ENCODE peak calls at places on chromosomes 13 and 19, in eight cellular contexts. T is activated effector memory CD4-positive, alpha-beta T cell treated with Interleukin-2 at 50 U/mL for 16 hours; F is astrocyte of the spinal cord; L is smooth muscle cell of the brain vasculature; R is germinal center; C is amniotic epithelial cell; J is psoas muscle; I is activated T-helper 9 cell treated with anti-CD3 and anti-CD28 coated beads, Interleukin-2, amount 50 U/mL, for 16 hours. N is an unnamed sample.

GRCh38 chr19:51607920-51608562 is 22.2 kb downstream of the SIGLEC5 start:
- DNase-seq in T (peak), F (peak), L (peak), R (peak), C (peak), J (peak), I (peak), N (peak)

GRCh38 chr19:18220632-18221275 is 5.5 kb downstream of the PDE4C start:
- DNase-seq in T (no peak), F (no peak), L (no peak), R (no peak), C (no peak), J (no peak), I (no peak), N (no peak)

GRCh38 chr13:96141032-96141431 is 51.1 kb downstream of the HS6ST3 start:
- DNase-seq in T (no peak), F (peak), L (no peak), R (no peak), C (peak), J (no peak), I (no peak), N (peak)

GRCh38 chr13:45299194-45299593 is 41.8 kb downstream of the TPT1 start:
- DNase-seq in T (no peak), F (peak), L (no peak), R (no peak), C (no peak), J (no peak), I (no peak), N (peak)

GRCh38 chr13:51804295-51805172 is 571 bp upstream of the DHRS12 start:
- DNase-seq in T (no peak), F (no peak), L (no peak), R (no peak), C (no peak), J (no peak), I (peak), N (no peak)

GRCh38 chr13:66927562-66927961 is 302.6 kb downstream of the PCDH9 start:
- DNase-seq in T (no peak), F (no peak), L (no peak), R (no peak), C (no peak), J (no peak), I (no peak), N (no peak)

GRCh38 chr19:58450836-58451357 is 525 bp upstream of the ZNF324B start:
- DNase-seq in T (no peak), F (no peak), L (no peak), R (no peak), C (no peak), J (no peak), I (no peak), N (peak)

GRCh38 chr19:39411006-39411831 is 1.2 kb upstream of the PLEKHG2 start:
- DNase-seq in T (no peak), F (peak), L (no peak), R (no peak), C (peak), J (peak), I (no peak), N (peak)

GRCh38 chr19:50870417-50871089 is 2.7 kb upstream of the KLK2 start:
- DNase-seq in T (no peak), F (no peak), L (no peak), R (no peak), C (peak), J (no peak), I (no peak), N (no peak)

GRCh38 chr13:96984061-96984508 is 10.2 kb downstream of the OXGR1 start:
- DNase-seq in T (no peak), F (no peak), L (no peak), R (peak), C (no peak), J (no peak), I (no peak), N (no peak)

GRCh38 chr19:3644351-3645066 is 17.9 kb upstream of the CACTIN start:
- DNase-seq in T (no peak), F (peak), L (no peak), R (no peak), C (no peak), J (no peak), I (no peak), N (peak)

GRCh38 chr19:44807652-44808462 is 1.0 kb upstream of the BCAM start:
- DNase-seq in T (no peak), F (peak), L (no peak), R (no peak), C (peak), J (no peak), I (no peak), N (peak)

GRCh38 chr19:4089400-4089908 is 22.8 kb upstream of the ZBTB7A start:
- DNase-seq in T (peak), F (no peak), L (no peak), R (no peak), C (no peak), J (no peak), I (no peak), N (no peak)

GRCh38 chr19:44856438-44857083 is 10.5 kb downstream of the NECTIN2 start:
- DNase-seq in T (no peak), F (peak), L (no peak), R (no peak), C (no peak), J (no peak), I (no peak), N (peak)

GRCh38 chr13:29791997-29792775 is 58.2 kb downstream of the UBL3 start:
- DNase-seq in T (no peak), F (peak), L (no peak), R (no peak), C (no peak), J (no peak), I (no peak), N (no peak)

GRCh38 chr19:38266981-38267597 is 2.7 kb downstream of the SPINT2 start:
- DNase-seq in T (no peak), F (peak), L (no peak), R (no peak), C (peak), J (no peak), I (no peak), N (peak)

GRCh38 chr13:28401303-28402056 is 93.4 kb downstream of the FLT1 start:
- DNase-seq in T (no peak), F (peak), L (no peak), R (no peak), C (peak), J (no peak), I (no peak), N (peak)

GRCh38 chr19:16754207-16754806 is 34.7 kb downstream of the NWD1 start:
- DNase-seq in T (no peak), F (no peak), L (no peak), R (no peak), C (no peak), J (no peak), I (no peak), N (no peak)

GRCh38 chr13:109700176-109700575 is 86.2 kb downstream of the IRS2 start:
- DNase-seq in T (no peak), F (peak), L (peak), R (no peak), C (peak), J (peak), I (no peak), N (peak)

GRCh38 chr13:32639502-32640105 is 53.4 kb downstream of the PDS5B start:
- DNase-seq in T (peak), F (peak), L (peak), R (peak), C (peak), J (peak), I (peak), N (peak)

GRCh38 chr13:113804703-113805430 is 45.8 kb downstream of the TMEM255B start:
- DNase-seq in T (no peak), F (no peak), L (no peak), R (no peak), C (no peak), J (no peak), I (no peak), N (no peak)

GRCh38 chr13:112783135-112783945 is 93.5 kb downstream of the ATP11A start:
- DNase-seq in T (no peak), F (peak), L (no peak), R (no peak), C (peak), J (no peak), I (no peak), N (peak)

GRCh38 chr13:113140677-113141590 is 17.5 kb upstream of the PROZ start:
- DNase-seq in T (no peak), F (no peak), L (no peak), R (no peak), C (no peak), J (no peak), I (no peak), N (no peak)

GRCh38 chr13:46369506-46370268 is 17.4 kb downstream of the RUBCNL start:
- DNase-seq in T (no peak), F (peak), L (peak), R (peak), C (peak), J (no peak), I (no peak), N (peak)

GRCh38 chr13:44199627-44200207 is 173.9 kb upstream of the SERP2 start:
- DNase-seq in T (no peak), F (no peak), L (no peak), R (no peak), C (peak), J (peak), I (no peak), N (no peak)

GRCh38 chr13:20401958-20402856 is 123.5 kb downstream of the CRYL1 start:
- DNase-seq in T (no peak), F (peak), L (no peak), R (no peak), C (peak), J (no peak), I (no peak), N (peak)

GRCh38 chr13:26785845-26786630 is 25.5 kb upstream of the GPR12 start:
- DNase-seq in T (peak), F (no peak), L (no peak), R (peak), C (no peak), J (peak), I (peak), N (no peak)

GRCh38 chr13:77698211-77699058 is 948 bp downstream of the SLAIN1 start:
- DNase-seq in T (peak), F (no peak), L (no peak), R (peak), C (no peak), J (peak), I (peak), N (peak)

GRCh38 chr19:45591004-45591637 is 6.5 kb upstream of the OPA3 start:
- DNase-seq in T (no peak), F (peak), L (no peak), R (peak), C (peak), J (peak), I (no peak), N (peak)

GRCh38 chr19:16328824-16329482 is 4.3 kb downstream of the KLF2 start:
- DNase-seq in T (peak), F (peak), L (no peak), R (no peak), C (no peak), J (no peak), I (no peak), N (no peak)

GRCh38 chr13:36101157-36101556 is 30.0 kb downstream of the DCLK1 start:
- DNase-seq in T (no peak), F (no peak), L (no peak), R (no peak), C (no peak), J (no peak), I (no peak), N (no peak)

GRCh38 chr19:23507441-23507840 is 112.2 kb upstream of the ZNF91 start:
- DNase-seq in T (no peak), F (no peak), L (no peak), R (no peak), C (no peak), J (no peak), I (no peak), N (no peak)

GRCh38 chr19:17385878-17386611 is 8.0 kb downstream of the CCDC194 start:
- DNase-seq in T (peak), F (peak), L (peak), R (peak), C (no peak), J (peak), I (peak), N (peak)

GRCh38 chr19:49342291-49342721 is 7.1 kb downstream of the CD37 start:
- DNase-seq in T (no peak), F (no peak), L (no peak), R (no peak), C (no peak), J (no peak), I (no peak), N (no peak)